ENCODE peak calls at places on chromosomes 13 and 19, in six cellular contexts. F is substantia nigra, L is nucleus accumbens, V is Kasumi-1, S is NCI-H1417, H is HTR-8/SVneo. M is an unnamed sample.
A peak's percentile ranks its signal among the peaks of the same experiment; 100 is the strongest.

GRCh38 chr13:50014404-50014803 is 840 bp upstream of the KCNRG start:
- DNase-seq in F (no peak), L (no peak), V (no peak), S (no peak), H (no peak), M (no peak)

GRCh38 chr13:67366533-67366932 is 136.4 kb upstream of the PCDH9 start:
- DNase-seq in F (no peak), L (no peak), V (peak; percentile 54), S (no peak), H (no peak), M (no peak)

GRCh38 chr19:55391191-55391670 is 5.5 kb downstream of the RPL28 start:
- DNase-seq in F (no peak), L (no peak), V (no peak), S (no peak), H (no peak), M (no peak)

GRCh38 chr19:15672580-15673175 is at the start of gene CYP4F12:
- DNase-seq in F (peak; percentile 8), L (no peak), V (no peak), S (no peak), H (no peak), M (no peak)

GRCh38 chr19:38684078-38684861 is 36.8 kb downstream of the ACTN4 start:
- DNase-seq in F (no peak), L (no peak), V (no peak), S (peak; percentile 24), H (peak; percentile 84), M (peak; percentile 53)

GRCh38 chr19:45451850-45452387 is 15.9 kb upstream of the FOSB start:
- DNase-seq in F (no peak), L (no peak), V (no peak), S (no peak), H (no peak), M (no peak)

GRCh38 chr19:36605839-36606478 is 846 bp downstream of the ZNF382 start:
- DNase-seq in F (no peak), L (no peak), V (peak; percentile 33), S (peak; percentile 15), H (peak; percentile 6), M (peak; percentile 50)

GRCh38 chr19:14383556-14383897 is 2.3 kb downstream of the ADGRE5 start:
- DNase-seq in F (no peak), L (no peak), V (peak; percentile 53), S (no peak), H (no peak), M (no peak)

GRCh38 chr19:2533686-2534085 is 57.8 kb downstream of the GADD45B start:
- DNase-seq in F (no peak), L (no peak), V (no peak), S (no peak), H (no peak), M (no peak)

GRCh38 chr19:21474671-21475181 is 30.7 kb upstream of the ZNF429 start:
- DNase-seq in F (peak; percentile 75), L (peak; percentile 58), V (no peak), S (no peak), H (peak; percentile 43), M (no peak)

GRCh38 chr13:53405616-53406015 is 377.0 kb downstream of the OLFM4 start:
- DNase-seq in F (no peak), L (no peak), V (no peak), S (no peak), H (no peak), M (no peak)

GRCh38 chr13:21576424-21576823 is 27.5 kb downstream of the MICU2 start:
- DNase-seq in F (no peak), L (no peak), V (no peak), S (no peak), H (peak; percentile 1), M (no peak)

GRCh38 chr13:65445340-65445739 is 1784.8 kb downstream of the PCDH9 start:
- DNase-seq in F (no peak), L (no peak), V (no peak), S (no peak), H (no peak), M (no peak)

GRCh38 chr13:60584976-60585375 is 188.0 kb downstream of the TDRD3 start:
- DNase-seq in F (no peak), L (no peak), V (no peak), S (no peak), H (no peak), M (no peak)